ENCODE peak calls at places on chromosomes 13 and 19, in five cellular contexts. L is fibroblast of mammary gland; K is stimulated activated CD4-positive, alpha-beta T cell treated with anti-CD3 and anti-CD28 coated beads, Interleukin-4, amount 100 ng/mL, for 1 hour; V is effector CD4-positive, alpha-beta T cell; M is A172. E is an unnamed sample.

GRCh38 chr13:103525530-103525929 is 459.3 kb upstream of the SLC10A2 start:
- DNase-seq in L (no peak), K (no peak), V (no peak), M (no peak), E (no peak)

GRCh38 chr19:17248011-17248776 is 2.5 kb upstream of the NR2F6 start:
- DNase-seq in L (no peak), K (no peak), V (no peak), M (no peak), E (peak)

GRCh38 chr19:49427855-49428546 is 2.8 kb downstream of the GFY start:
- DNase-seq in L (no peak), K (no peak), V (no peak), M (no peak), E (no peak)

GRCh38 chr13:113784645-113785024 is 25.6 kb downstream of the TMEM255B start:
- DNase-seq in L (no peak), K (no peak), V (no peak), M (no peak), E (no peak)

GRCh38 chr13:20359335-20359734 is 127.2 kb upstream of the GJB6 start:
- DNase-seq in L (peak), K (no peak), V (no peak), M (peak), E (peak)

GRCh38 chr13:27419333-27419732 is 5.1 kb upstream of the GTF3A start:
- DNase-seq in L (no peak), K (no peak), V (no peak), M (no peak), E (peak)

GRCh38 chr13:95604534-95604915 is 40.0 kb downstream of the DZIP1 start:
- DNase-seq in L (no peak), K (no peak), V (no peak), M (no peak), E (no peak)

GRCh38 chr13:98206946-98207345 is 29.9 kb upstream of the RNF113B start:
- DNase-seq in L (peak), K (no peak), V (no peak), M (peak), E (no peak)

GRCh38 chr19:5193192-5193591 is 147.4 kb downstream of the PTPRS start:
- DNase-seq in L (no peak), K (no peak), V (no peak), M (no peak), E (no peak)

GRCh38 chr13:80442613-80443012 is 101.7 kb upstream of the SPRY2 start:
- DNase-seq in L (no peak), K (no peak), V (no peak), M (no peak), E (no peak)

GRCh38 chr19:30719189-30719990 is 347.2 kb downstream of the ZNF536 start:
- DNase-seq in L (peak), K (no peak), V (no peak), M (peak), E (peak)

GRCh38 chr19:289651-290538 is 1.3 kb downstream of the PLPP2 start:
- DNase-seq in L (peak), K (peak), V (peak), M (peak), E (peak)

GRCh38 chr13:98141938-98142426 is 912 bp upstream of the FARP1 start:
- DNase-seq in L (no peak), K (no peak), V (no peak), M (no peak), E (no peak)

GRCh38 chr19:8910775-8911414 is 78.7 kb downstream of the MBD3L1 start:
- DNase-seq in L (no peak), K (no peak), V (no peak), M (no peak), E (no peak)

GRCh38 chr13:41317243-41317642 is 6.2 kb downstream of the NAA16 start:
- DNase-seq in L (no peak), K (no peak), V (no peak), M (no peak), E (no peak)

GRCh38 chr19:2261438-2262172 is 5.4 kb upstream of the JSRP1 start:
- DNase-seq in L (peak), K (peak), V (peak), M (no peak), E (no peak)